ENCODE peak calls at places on chromosomes 11 and 22, in four cellular contexts. R, Z, N and H are unnamed samples.

GRCh38 chr11:36609383-36609782 is 11.3 kb upstream of the RAG2 start:
- DNase-seq in R (no peak), Z (no peak), N (no peak), H (no peak)

GRCh38 chr11:124586247-124586860 is 16.6 kb downstream of the OR8A1 start:
- DNase-seq in R (no peak), Z (peak), N (peak), H (peak)

GRCh38 chr22:17753401-17753989 is 20.8 kb downstream of the BID start:
- DNase-seq in R (no peak), Z (no peak), N (no peak), H (no peak)

GRCh38 chr11:71139516-71140205 is 112.7 kb downstream of the SHANK2 start:
- DNase-seq in R (no peak), Z (peak), N (no peak), H (no peak)

GRCh38 chr11:65586676-65587075 is 8.9 kb downstream of the KCNK7 start:
- DNase-seq in R (no peak), Z (no peak), N (no peak), H (no peak)

GRCh38 chr11:11481371-11481770 is 128.3 kb upstream of the CSNK2A3 start:
- DNase-seq in R (no peak), Z (no peak), N (no peak), H (no peak)

GRCh38 chr11:14413307-14414072 is 54.5 kb upstream of the RRAS2 start:
- DNase-seq in R (no peak), Z (no peak), N (peak), H (peak)

GRCh38 chr11:34640050-34640971 is 19.4 kb downstream of the EHF start:
- DNase-seq in R (no peak), Z (peak), N (no peak), H (no peak)

GRCh38 chr22:48700566-48701295 is 1126.9 kb downstream of the BRD1 start:
- DNase-seq in R (no peak), Z (peak), N (no peak), H (no peak)

GRCh38 chr11:10891321-10891720 is 33.5 kb upstream of the ZBED5 start:
- DNase-seq in R (no peak), Z (no peak), N (no peak), H (no peak)

GRCh38 chr11:10261821-10262220 is 32.2 kb downstream of the SBF2 start:
- DNase-seq in R (no peak), Z (no peak), N (no peak), H (no peak)

GRCh38 chr11:72471005-72471898 is 36.9 kb upstream of the CLPB start:
- DNase-seq in R (no peak), Z (peak), N (peak), H (peak)

GRCh38 chr22:32686354-32686753 is 115.2 kb upstream of the TIMP3 start:
- DNase-seq in R (no peak), Z (no peak), N (no peak), H (no peak)

GRCh38 chr22:17106161-17106784 is 14.9 kb downstream of the TMEM121B start:
- DNase-seq in R (no peak), Z (no peak), N (no peak), H (no peak)

GRCh38 chr11:199782-200181 is 6.9 kb downstream of the SCGB1C1 start:
- DNase-seq in R (no peak), Z (no peak), N (peak), H (no peak)

GRCh38 chr11:1560011-1560579 is 12.0 kb downstream of the DUSP8 start:
- DNase-seq in R (no peak), Z (no peak), N (no peak), H (no peak)

GRCh38 chr11:41954034-41954433 is 494.6 kb upstream of the LRRC4C start:
- DNase-seq in R (no peak), Z (no peak), N (no peak), H (no peak)
- TF ChIP-seq FOXK2 in R (no peak), Z (no peak), N (no peak), H (no peak)

GRCh38 chr22:25899566-25899965 is 157.6 kb downstream of the MYO18B start:
- DNase-seq in R (no peak), Z (no peak), N (no peak), H (no peak)

GRCh38 chr22:25902402-25902801 is 160.4 kb downstream of the MYO18B start:
- DNase-seq in R (no peak), Z (no peak), N (no peak), H (no peak)

GRCh38 chr22:25898707-25899365 is 156.8 kb downstream of the MYO18B start:
- DNase-seq in R (no peak), Z (peak), N (peak), H (peak)

GRCh38 chr22:25900880-25901279 is 158.9 kb downstream of the MYO18B start:
- DNase-seq in R (no peak), Z (no peak), N (peak), H (no peak)

GRCh38 chr22:25900390-25900789 is 158.4 kb downstream of the MYO18B start:
- DNase-seq in R (no peak), Z (no peak), N (no peak), H (no peak)
- TF ChIP-seq SP1 in R (no peak), Z (no peak), N (no peak), H (no peak)

GRCh38 chr22:37357471-37357870 is 69.8 kb downstream of the ELFN2 start:
- DNase-seq in R (no peak), Z (no peak), N (no peak), H (no peak)
- TF ChIP-seq FOXM1 in R (no peak), Z (no peak), N (no peak), H (no peak)

GRCh38 chr11:86742436-86742805 is 57.9 kb upstream of the PRSS23 start:
- DNase-seq in R (no peak), Z (no peak), N (no peak), H (no peak)

GRCh38 chr11:86740628-86741488 is 59.5 kb upstream of the PRSS23 start:
- DNase-seq in R (no peak), Z (peak), N (peak), H (peak)

GRCh38 chr11:86745571-86745970 is 54.8 kb upstream of the PRSS23 start:
- DNase-seq in R (no peak), Z (no peak), N (no peak), H (no peak)

GRCh38 chr11:86741489-86742435 is 58.6 kb upstream of the PRSS23 start:
- DNase-seq in R (no peak), Z (peak), N (no peak), H (no peak)

GRCh38 chr11:86743223-86744118 is 56.9 kb upstream of the PRSS23 start:
- DNase-seq in R (no peak), Z (peak), N (peak), H (peak)
- TF ChIP-seq FOXK2 in R (no peak), Z (no peak), N (peak), H (no peak)

GRCh38 chr11:3827434-3828186 is 13.1 kb downstream of the RHOG start:
- DNase-seq in R (no peak), Z (no peak), N (no peak), H (no peak)

GRCh38 chr11:3823762-3824506 is 15.6 kb downstream of the PGAP2 start:
- DNase-seq in R (no peak), Z (no peak), N (no peak), H (no peak)

GRCh38 chr11:3824714-3825472 is 15.9 kb downstream of the RHOG start:
- DNase-seq in R (no peak), Z (peak), N (peak), H (peak)

GRCh38 chr11:3825473-3826154 is 15.1 kb downstream of the RHOG start:
- DNase-seq in R (no peak), Z (no peak), N (no peak), H (no peak)

DNA sequence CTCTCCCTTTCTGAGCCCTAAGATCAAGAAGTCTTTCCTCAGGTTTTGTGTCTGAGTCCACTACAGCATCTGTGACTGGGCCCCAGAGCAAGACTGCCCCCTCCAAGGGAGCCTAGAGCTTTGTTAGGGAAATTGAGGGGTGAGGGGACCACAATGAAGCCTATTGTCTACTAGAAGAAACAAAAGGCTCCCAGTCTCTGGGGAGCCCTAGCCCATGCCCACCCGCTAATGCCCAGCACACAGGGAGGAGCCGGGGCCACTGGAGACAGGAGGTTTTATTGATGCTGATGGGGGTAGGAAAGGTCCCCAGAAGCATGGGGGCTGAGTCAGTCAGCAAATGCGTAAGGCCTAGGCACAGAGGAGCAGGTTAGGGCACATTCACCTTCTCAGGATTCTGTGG is 14.0 kb downstream of the RHOG start:
- DNase-seq in R (no peak), Z (no peak), N (no peak), H (no peak)
- TF ChIP-seq SP1 in R (no peak), Z (no peak), N (no peak), H (no peak)

GRCh38 chr11:109043318-109043717 is 378.4 kb downstream of the DDX10 start:
- DNase-seq in R (no peak), Z (no peak), N (no peak), H (no peak)
- TF ChIP-seq FOXM1 in R (no peak), Z (no peak), N (no peak), H (no peak)

DNA sequence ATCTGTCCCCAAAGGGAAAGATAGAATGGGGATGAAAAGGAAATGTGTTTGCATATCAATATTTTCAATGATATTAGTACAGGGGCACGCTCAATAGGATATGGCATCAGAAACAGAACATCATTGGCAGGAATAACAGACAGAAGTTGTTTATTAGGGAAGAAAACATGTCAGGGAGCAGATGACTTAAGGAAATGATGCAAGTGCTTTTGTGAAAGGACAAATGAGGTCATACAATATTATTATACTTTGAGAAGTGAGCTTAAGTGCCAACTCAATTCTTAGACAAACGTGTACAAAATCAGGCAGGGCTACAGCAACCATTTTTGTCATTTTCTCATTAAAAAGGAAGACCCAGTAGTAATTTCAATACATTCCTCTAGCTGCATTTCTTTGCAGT is 388.4 kb downstream of the SOX6 start:
- DNase-seq in R (no peak), Z (no peak), N (no peak), H (no peak)
- TF ChIP-seq FOXK2 in R (no peak), Z (no peak), N (no peak), H (no peak)

GRCh38 chr11:5737672-5738071 is 1.4 kb downstream of the OR56B1 start:
- DNase-seq in R (no peak), Z (no peak), N (no peak), H (no peak)
- TF ChIP-seq SP1 in R (no peak), Z (no peak), N (no peak), H (no peak)

GRCh38 chr11:18420067-18420466 is 7.9 kb downstream of the LDHC start:
- DNase-seq in R (no peak), Z (no peak), N (no peak), H (no peak)
- TF ChIP-seq FOXM1 in R (no peak), Z (no peak), N (no peak), H (no peak)